ENCODE peak calls at places on chromosomes 13 and 19, in six cellular contexts. S is IMR-90; B is right atrium auricular region; R is CD8-positive, alpha-beta memory T cell; T is tibial artery; W is upper lobe of left lung. J is an unnamed sample.
A peak's percentile ranks its signal among the peaks of the same experiment; 100 is the strongest.

GRCh38 chr13:97904059-97904458 is 49.4 kb upstream of the IPO5 start:
- DNase-seq in S (no peak), B (no peak), R (no peak), T (no peak), W (no peak), J (no peak)

GRCh38 chr19:41402010-41402409 is 4.4 kb downstream of the BCKDHA start:
- DNase-seq in S (no peak), B (no peak), R (no peak), T (no peak), W (no peak), J (no peak)

GRCh38 chr19:38653028-38653571 is 5.7 kb downstream of the ACTN4 start:
- DNase-seq in S (peak; percentile 51), B (peak; percentile 83), R (no peak), T (peak; percentile 84), W (no peak), J (no peak)

GRCh38 chr19:7598180-7598579 is 2.5 kb downstream of the CAMSAP3 start:
- DNase-seq in S (no peak), B (no peak), R (no peak), T (no peak), W (no peak), J (no peak)

GRCh38 chr13:32115069-32115468 is 83.5 kb downstream of the FRY start:
- DNase-seq in S (no peak), B (no peak), R (no peak), T (no peak), W (no peak), J (no peak)

GRCh38 chr19:51450730-51451307 is 7.4 kb downstream of the SIGLEC8 start:
- DNase-seq in S (no peak), B (no peak), R (no peak), T (no peak), W (no peak), J (no peak)

GRCh38 chr13:83153833-83154232 is 728.4 kb downstream of the SLITRK1 start:
- DNase-seq in S (no peak), B (no peak), R (no peak), T (no peak), W (no peak), J (no peak)

GRCh38 chr13:30179547-30180256 is 127.6 kb downstream of the KATNAL1 start:
- DNase-seq in S (no peak), B (no peak), R (no peak), T (no peak), W (no peak), J (no peak)

GRCh38 chr13:74414458-74414857 is 280.3 kb upstream of the KLF12 start:
- DNase-seq in S (no peak), B (no peak), R (no peak), T (no peak), W (peak; percentile 26), J (no peak)

GRCh38 chr13:20462533-20462915 is 63.1 kb downstream of the CRYL1 start:
- DNase-seq in S (no peak), B (no peak), R (no peak), T (no peak), W (no peak), J (no peak)

GRCh38 chr19:1839658-1840540 is 8.4 kb downstream of the REXO1 start:
- DNase-seq in S (no peak), B (no peak), R (no peak), T (no peak), W (peak; percentile 77), J (no peak)

GRCh38 chr19:48553676-48554384 is 1.9 kb downstream of the SULT2B1 start:
- DNase-seq in S (peak; percentile 86), B (no peak), R (no peak), T (no peak), W (no peak), J (peak; percentile 45)

GRCh38 chr19:2083174-2083854 is 12.8 kb downstream of the MOB3A start:
- DNase-seq in S (no peak), B (no peak), R (peak; percentile 75), T (no peak), W (peak; percentile 63), J (no peak)

GRCh38 chr19:2678043-2678671 is 24.3 kb downstream of the GNG7 start:
- DNase-seq in S (no peak), B (no peak), R (no peak), T (no peak), W (no peak), J (no peak)

GRCh38 chr13:45368571-45368970 is 27.6 kb upstream of the TPT1 start:
- DNase-seq in S (peak; percentile 15), B (no peak), R (no peak), T (no peak), W (no peak), J (no peak)

GRCh38 chr19:41018736-41019290 is 27.7 kb downstream of the CYP2B6 start:
- DNase-seq in S (no peak), B (no peak), R (no peak), T (no peak), W (no peak), J (no peak)

GRCh38 chr13:109419896-109420295 is 366.5 kb downstream of the IRS2 start:
- DNase-seq in S (no peak), B (no peak), R (no peak), T (no peak), W (no peak), J (no peak)

GRCh38 chr13:43229506-43229905 is 206.1 kb downstream of the DNAJC15 start:
- DNase-seq in S (peak; percentile 87), B (no peak), R (no peak), T (no peak), W (no peak), J (peak; percentile 76)

GRCh38 chr13:50616101-50616500 is 227.4 kb downstream of the DLEU7 start:
- DNase-seq in S (peak; percentile 51), B (no peak), R (no peak), T (no peak), W (no peak), J (peak; percentile 69)

GRCh38 chr13:50386527-50387123 is 371.4 kb downstream of the KCNRG start:
- DNase-seq in S (peak; percentile 82), B (no peak), R (no peak), T (no peak), W (peak; percentile 34), J (peak; percentile 40)

GRCh38 chr19:49437231-49437630 is 4.1 kb downstream of the SLC17A7 start:
- DNase-seq in S (no peak), B (no peak), R (no peak), T (no peak), W (no peak), J (no peak)

GRCh38 chr13:51542358-51542972 is 41.8 kb upstream of the WDFY2 start:
- DNase-seq in S (peak; percentile 32), B (no peak), R (no peak), T (no peak), W (no peak), J (no peak)

GRCh38 chr13:97258801-97259200 is 36.7 kb downstream of the MBNL2 start:
- DNase-seq in S (peak; percentile 64), B (no peak), R (no peak), T (no peak), W (no peak), J (peak; percentile 41)

GRCh38 chr13:76812971-76813691 is 73.1 kb downstream of the KCTD12 start:
- DNase-seq in S (no peak), B (peak; percentile 81), R (no peak), T (peak; percentile 72), W (no peak), J (no peak)

GRCh38 chr19:49638360-49638759 is 1.6 kb downstream of the RRAS start:
- DNase-seq in S (no peak), B (no peak), R (no peak), T (no peak), W (no peak), J (no peak)

GRCh38 chr19:11451327-11451941 is 16.0 kb downstream of the PRKCSH start:
- DNase-seq in S (no peak), B (no peak), R (no peak), T (no peak), W (no peak), J (no peak)

GRCh38 chr19:48490980-48491792 is 20.4 kb downstream of the LMTK3 start:
- DNase-seq in S (no peak), B (no peak), R (peak; percentile 51), T (no peak), W (peak; percentile 83), J (no peak)

GRCh38 chr19:52237197-52237596 is 32.2 kb upstream of the ZNF766 start:
- DNase-seq in S (peak; percentile 4), B (no peak), R (no peak), T (no peak), W (no peak), J (peak; percentile 6)

GRCh38 chr13:111658150-111659100 is 338.0 kb downstream of the TEX29 start:
- DNase-seq in S (no peak), B (peak; percentile 57), R (no peak), T (no peak), W (peak; percentile 58), J (no peak)

GRCh38 chr19:30647891-30648290 is 275.7 kb downstream of the ZNF536 start:
- DNase-seq in S (no peak), B (no peak), R (no peak), T (no peak), W (peak; percentile 33), J (no peak)

GRCh38 chr13:39306639-39307589 is 268.7 kb downstream of the NHLRC3 start:
- DNase-seq in S (no peak), B (no peak), R (no peak), T (no peak), W (no peak), J (no peak)

GRCh38 chr19:21505459-21506393 is at the start of gene ZNF429:
- DNase-seq in S (peak; percentile 92), B (peak; percentile 96), R (peak; percentile 87), T (peak; percentile 96), W (peak; percentile 87), J (peak; percentile 96)

GRCh38 chr19:21513651-21514050 is 8.2 kb downstream of the ZNF429 start:
- DNase-seq in S (no peak), B (no peak), R (no peak), T (no peak), W (no peak), J (no peak)

DNA sequence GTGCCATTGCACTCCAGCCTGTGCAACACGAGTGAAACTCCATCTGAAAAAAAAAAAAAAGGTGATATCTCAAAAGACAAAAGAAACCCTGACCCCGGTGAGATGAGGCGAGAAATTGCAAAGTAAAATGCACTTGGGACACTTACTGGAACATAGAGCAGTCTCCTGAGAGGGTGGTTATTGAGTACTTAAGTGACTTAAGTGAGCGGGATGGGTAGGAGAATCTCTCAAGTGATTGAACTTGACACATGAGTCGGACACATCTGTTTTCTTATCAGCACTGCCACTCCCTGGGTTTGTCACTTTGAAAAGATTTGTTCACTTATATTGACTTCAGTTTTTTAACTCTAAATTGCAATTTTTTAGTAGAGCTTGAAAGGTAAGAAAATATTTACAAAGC is 2.8 kb downstream of the ZNF429 start:
- DNase-seq in S (no peak), B (no peak), R (no peak), T (no peak), W (no peak), J (no peak)
- H3K4me3 ChIP-seq in S (no peak overlapping the region), B (no peak overlapping the region), R (no peak overlapping the region), T (no peak overlapping the region), W (no peak overlapping the region), J (no peak overlapping the region)

GRCh38 chr19:32372726-32373613 is 27.6 kb downstream of the ZNF507 start:
- DNase-seq in S (no peak), B (no peak), R (no peak), T (no peak), W (no peak), J (peak; percentile 34)
- H3K27ac ChIP-seq in S (peak overlapping the region; percentile 95), B (peak overlapping the region; percentile 76), R (peak overlapping the region; percentile 30), T (peak overlapping the region; percentile 57), W (peak overlapping the region; percentile 28), J (peak overlapping the region; percentile 79)

GRCh38 chr19:33346665-33347064 is 26.8 kb upstream of the CEBPG start:
- DNase-seq in S (no peak), B (no peak), R (no peak), T (no peak), W (no peak), J (no peak)
- H3K27me3 ChIP-seq in S (peaks cover 5% of the 10 kb centered on the region), B (no peaks in the 10 kb centered on the region), R (peaks cover 16% of the 10 kb centered on the region), T (peaks cover 28% of the 10 kb centered on the region), W (no peaks in the 10 kb centered on the region), J (peaks cover 3% of the 10 kb centered on the region)

GRCh38 chr13:46546084-46546786 is 6.7 kb upstream of the LRCH1 start:
- DNase-seq in S (no peak), B (no peak), R (no peak), T (no peak), W (no peak), J (no peak)
- H3K4me3 ChIP-seq in S (no peak overlapping the region), B (no peak overlapping the region), R (no peak overlapping the region), T (no peak overlapping the region), W (no peak overlapping the region), J (no peak overlapping the region)

J was measured in brain microvascular endothelial cell.